ENCODE peak calls at places on chromosomes 4 and X, in nine cellular contexts. V, I, P, Z, U, K, N, D and T are unnamed samples.

GRCh38 chrX:43958529-43958928 is 14.7 kb downstream of the NDP start:
- DNase-seq in V (no peak), I (peak), N (peak), P (no peak), U (peak), K (no peak), D (peak), Z (peak), T (peak)

GRCh38 chr4:4659871-4660651 is 118.2 kb upstream of the STX18 start:
- DNase-seq in K (no peak), P (no peak), U (peak), I (peak), D (no peak), N (peak), Z (no peak), V (no peak), T (no peak)

GRCh38 chr4:153205757-153206156 is 1.5 kb downstream of the TRIM2 start:
- DNase-seq in V (no peak), I (peak), N (peak), P (no peak), K (no peak), D (no peak), Z (no peak), U (peak), T (peak)

GRCh38 chr4:71732706-71733105 is 51.2 kb downstream of the GC start:
- DNase-seq in K (no peak), P (no peak), I (peak), U (peak), D (no peak), Z (no peak), N (peak), V (no peak), T (no peak)

GRCh38 chrX:153412746-153413720 is 1.8 kb downstream of the ZFP92 start:
- DNase-seq in K (no peak), D (no peak), U (peak), Z (no peak), V (no peak), P (no peak), N (no peak), I (no peak), T (no peak)

GRCh38 chr4:71683309-71683708 is 100.6 kb downstream of the GC start:
- DNase-seq in Z (no peak), I (no peak), V (no peak), U (no peak), P (no peak), K (no peak), D (no peak), N (no peak), T (no peak)

GRCh38 chr4:94457692-94458106 is 6.0 kb downstream of the PDLIM5 start:
- DNase-seq in I (no peak), Z (no peak), V (no peak), U (peak), P (no peak), K (no peak), D (peak), N (no peak), T (no peak)

GRCh38 chrX:120839506-120839905 is 36.2 kb downstream of the CT47B1 start:
- DNase-seq in D (no peak), V (no peak), U (peak), Z (no peak), I (peak), P (no peak), N (peak), K (no peak), T (no peak)

GRCh38 chr4:15964159-15964558 is 1.2 kb upstream of the FGFBP2 start:
- DNase-seq in V (no peak), D (no peak), N (no peak), K (no peak), P (no peak), U (no peak), Z (peak), I (peak), T (peak)

GRCh38 chr4:139918994-139919393 is 235.0 kb downstream of the MAML3 start:
- DNase-seq in U (no peak), Z (no peak), V (no peak), K (no peak), N (no peak), D (no peak), I (no peak), P (no peak), T (no peak)

GRCh38 chrX:103742339-103742738 is 31.6 kb downstream of the TMEM31 start:
- DNase-seq in I (no peak), P (no peak), Z (no peak), K (no peak), N (no peak), V (no peak), U (no peak), D (no peak), T (no peak)

GRCh38 chr4:4455199-4455865 is 68.4 kb downstream of the NSG1 start:
- DNase-seq in Z (no peak), D (no peak), K (no peak), P (no peak), N (no peak), V (no peak), U (no peak), I (no peak), T (no peak)

GRCh38 chr4:158722291-158722916 is 792 bp downstream of the PPID start:
- DNase-seq in I (peak), Z (no peak), V (no peak), K (no peak), U (peak), D (no peak), P (no peak), N (peak), T (peak)

GRCh38 chr4:172892300-172892699 is 276.3 kb upstream of the GALNT7 start:
- DNase-seq in P (no peak), U (peak), I (peak), N (no peak), D (no peak), K (no peak), V (no peak), Z (peak), T (peak)

GRCh38 chr4:14719053-14719452 is 283.2 kb upstream of the CPEB2 start:
- DNase-seq in V (no peak), P (no peak), I (peak), D (no peak), K (no peak), N (no peak), Z (no peak), U (peak), T (peak)

GRCh38 chr4:94827481-94828110 is 69.8 kb downstream of the BMPR1B start:
- DNase-seq in K (no peak), D (no peak), V (no peak), I (peak), N (peak), U (peak), Z (no peak), P (no peak), T (peak)

GRCh38 chr4:137106287-137106686 is 426.0 kb downstream of the PCDH18 start:
- DNase-seq in P (no peak), I (no peak), V (no peak), D (no peak), U (no peak), K (no peak), Z (no peak), N (no peak), T (no peak)

GRCh38 chr4:137106733-137107132 is 425.6 kb downstream of the PCDH18 start:
- DNase-seq in I (no peak), P (no peak), U (no peak), Z (no peak), D (no peak), V (no peak), N (no peak), K (no peak), T (no peak)
- TF ChIP-seq CTCF in I (no peak), P (no peak), U (no peak), Z (no peak), D (no peak), V (no peak), N (no peak), K (no peak), T (no peak)

DNA sequence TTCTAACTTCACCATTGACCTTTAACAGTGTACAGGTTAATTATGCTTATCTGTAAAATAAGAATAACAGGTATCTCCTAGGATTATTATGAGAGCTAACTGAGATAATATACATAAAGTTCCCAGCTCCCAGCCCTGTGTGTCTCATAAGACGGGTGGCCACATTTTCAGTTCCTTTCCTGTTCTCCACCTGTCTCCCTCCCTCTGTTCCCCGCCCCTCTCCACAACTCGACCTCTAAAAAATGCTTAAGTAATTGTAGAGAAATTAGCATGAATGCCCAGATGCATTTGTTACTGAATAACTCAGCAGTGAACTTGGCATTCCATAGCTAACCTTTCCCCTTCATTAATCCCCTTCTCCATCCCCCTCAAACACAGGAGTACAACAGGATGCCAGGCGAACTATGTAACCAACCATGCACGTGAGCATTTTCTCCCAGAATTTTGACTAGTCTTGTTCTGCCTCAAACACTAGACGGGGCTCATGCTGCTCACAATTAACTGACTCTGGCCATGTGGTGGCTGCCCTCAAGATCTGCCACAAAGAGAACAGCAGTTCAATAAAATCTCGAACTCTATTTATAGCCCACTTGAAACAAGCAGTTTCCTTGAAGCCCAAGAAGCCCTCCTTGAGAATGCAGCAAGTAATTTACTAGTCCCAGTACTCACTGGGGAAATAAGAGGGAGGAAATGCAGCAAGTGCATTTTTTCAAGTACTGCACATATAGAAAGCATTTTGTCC is 351.2 kb downstream of the ARHGAP24 start:
- DNase-seq in U (peak), P (peak), V (no peak), I (peak), K (no peak), D (peak), Z (peak), N (no peak), T (peak)
- TF ChIP-seq CTCF in U (peak), P (no peak), V (no peak), I (peak), K (peak), D (no peak), Z (no peak), N (no peak), T (no peak)

DNA sequence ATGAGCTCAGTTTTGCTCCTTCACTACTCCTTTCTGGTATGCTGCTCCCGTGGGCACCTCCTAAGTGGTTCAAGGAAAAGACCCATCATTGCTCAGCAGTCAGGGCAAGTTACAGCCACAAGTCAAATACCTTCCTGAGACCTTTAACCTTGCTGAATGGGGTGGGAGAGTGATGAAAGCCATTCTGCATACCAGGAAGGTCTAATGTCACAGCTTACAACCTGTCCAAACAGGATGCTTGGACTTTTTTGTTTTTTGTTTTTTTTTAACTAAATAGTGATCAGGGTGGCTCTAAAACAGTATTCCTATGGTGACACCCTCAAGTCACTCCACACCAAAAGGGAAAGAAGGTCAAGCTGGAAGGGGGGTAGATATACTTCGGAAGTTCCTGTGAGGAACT is 93.1 kb downstream of the GPC3 start:
- DNase-seq in K (no peak), Z (peak), D (no peak), I (no peak), P (no peak), U (no peak), V (no peak), N (no peak), T (peak)
- TF ChIP-seq CTCF in K (no peak), Z (no peak), D (no peak), I (no peak), P (no peak), U (no peak), V (no peak), N (no peak), T (no peak)

GRCh38 chr4:13248621-13249298 is 235.4 kb downstream of the RAB28 start:
- DNase-seq in N (no peak), D (no peak), P (no peak), I (peak), K (no peak), Z (peak), U (peak), V (no peak), T (no peak)
- TF ChIP-seq CTCF in N (no peak), D (peak), P (peak), I (peak), K (no peak), Z (peak), U (peak), V (no peak), T (no peak)

GRCh38 chr4:88985088-88985779 is 71.8 kb downstream of the FAM13A start:
- DNase-seq in P (no peak), I (no peak), V (no peak), D (no peak), K (no peak), N (peak), U (peak), Z (no peak), T (no peak)
- TF ChIP-seq CTCF in P (no peak), I (no peak), V (no peak), D (no peak), K (no peak), N (no peak), U (no peak), Z (no peak), T (no peak)

GRCh38 chr4:55008166-55009056 is 117.0 kb downstream of the KDR start:
- DNase-seq in V (no peak), N (peak), P (no peak), K (no peak), U (no peak), Z (no peak), I (peak), D (no peak), T (no peak)
- TF ChIP-seq CTCF in V (no peak), N (peak), P (peak), K (no peak), U (peak), Z (peak), I (peak), D (peak), T (no peak)